ENCODE peak calls at places on chromosomes 12 and 14, in nine cellular contexts. One of them, this sample, is unnamed.

GRCh38 chr14:70716483-70716882 is 74.8 kb downstream of the TTC9 start:
- DNase-seq in neural progenitor cell: no peak
- DNase-seq in effector CD4-positive, alpha-beta T cell: no peak
- DNase-seq in SHP77: no peak
- DNase-seq in NCI-H774: no peak
- DNase-seq in NCI-H2081: no peak
- DNase-seq in substantia nigra: no peak
- DNase-seq in activated T-helper 1 cell treated with anti-CD3 and anti-CD28 coated beads, Interleukin-12 subunit alpha, Interleukin-12 subunit beta, Interleukin-2, Interleukin-4 antibody, amounts not matched to agents 30 ng/mL and 10 ng/mL and 1 ng/mL, durations not matched to agents 14 hours and 24 hours and 36 hours: no peak
- DNase-seq in HEK293T: no peak
- DNase-seq in this sample: no peak

GRCh38 chr12:27109339-27110023 is 27.1 kb upstream of the C12orf71 start:
- DNase-seq in neural progenitor cell: no peak
- DNase-seq in effector CD4-positive, alpha-beta T cell: no peak
- DNase-seq in SHP77: no peak
- DNase-seq in NCI-H774: no peak
- DNase-seq in NCI-H2081: no peak
- DNase-seq in substantia nigra: no peak
- DNase-seq in activated T-helper 1 cell treated with anti-CD3 and anti-CD28 coated beads, Interleukin-12 subunit alpha, Interleukin-12 subunit beta, Interleukin-2, Interleukin-4 antibody, amounts not matched to agents 30 ng/mL and 10 ng/mL and 1 ng/mL, durations not matched to agents 14 hours and 24 hours and 36 hours: no peak
- DNase-seq in HEK293T: no peak
- DNase-seq in this sample: no peak

GRCh38 chr12:104529130-104529874 is 72.6 kb downstream of the CHST11 start:
- DNase-seq in neural progenitor cell: no peak
- DNase-seq in effector CD4-positive, alpha-beta T cell: no peak
- DNase-seq in SHP77: no peak
- DNase-seq in NCI-H774: no peak
- DNase-seq in NCI-H2081: no peak
- DNase-seq in substantia nigra: no peak
- DNase-seq in activated T-helper 1 cell treated with anti-CD3 and anti-CD28 coated beads, Interleukin-12 subunit alpha, Interleukin-12 subunit beta, Interleukin-2, Interleukin-4 antibody, amounts not matched to agents 30 ng/mL and 10 ng/mL and 1 ng/mL, durations not matched to agents 14 hours and 24 hours and 36 hours: no peak
- DNase-seq in HEK293T: no peak
- DNase-seq in this sample: no peak

GRCh38 chr12:10753066-10753465 is 29.9 kb upstream of the YBX3 start:
- DNase-seq in neural progenitor cell: no peak
- DNase-seq in effector CD4-positive, alpha-beta T cell: no peak
- DNase-seq in SHP77: no peak
- DNase-seq in NCI-H774: no peak
- DNase-seq in NCI-H2081: no peak
- DNase-seq in substantia nigra: no peak
- DNase-seq in activated T-helper 1 cell treated with anti-CD3 and anti-CD28 coated beads, Interleukin-12 subunit alpha, Interleukin-12 subunit beta, Interleukin-2, Interleukin-4 antibody, amounts not matched to agents 30 ng/mL and 10 ng/mL and 1 ng/mL, durations not matched to agents 14 hours and 24 hours and 36 hours: no peak
- DNase-seq in HEK293T: no peak
- DNase-seq in this sample: no peak

GRCh38 chr12:108289342-108290131 is 49.6 kb downstream of the CMKLR1 start:
- DNase-seq in neural progenitor cell: no peak
- DNase-seq in effector CD4-positive, alpha-beta T cell: no peak
- DNase-seq in SHP77: no peak
- DNase-seq in NCI-H774: no peak
- DNase-seq in NCI-H2081: no peak
- DNase-seq in substantia nigra: peak; percentile 46
- DNase-seq in activated T-helper 1 cell treated with anti-CD3 and anti-CD28 coated beads, Interleukin-12 subunit alpha, Interleukin-12 subunit beta, Interleukin-2, Interleukin-4 antibody, amounts not matched to agents 30 ng/mL and 10 ng/mL and 1 ng/mL, durations not matched to agents 14 hours and 24 hours and 36 hours: no peak
- DNase-seq in HEK293T: no peak
- DNase-seq in this sample: no peak

GRCh38 chr12:24081092-24081529 is 131.6 kb upstream of the SOX5 start:
- DNase-seq in neural progenitor cell: peak; percentile 9
- DNase-seq in effector CD4-positive, alpha-beta T cell: no peak
- DNase-seq in SHP77: no peak
- DNase-seq in NCI-H774: no peak
- DNase-seq in NCI-H2081: no peak
- DNase-seq in substantia nigra: no peak
- DNase-seq in activated T-helper 1 cell treated with anti-CD3 and anti-CD28 coated beads, Interleukin-12 subunit alpha, Interleukin-12 subunit beta, Interleukin-2, Interleukin-4 antibody, amounts not matched to agents 30 ng/mL and 10 ng/mL and 1 ng/mL, durations not matched to agents 14 hours and 24 hours and 36 hours: no peak
- DNase-seq in HEK293T: no peak
- DNase-seq in this sample: no peak

GRCh38 chr12:34598352-34598827 is 576.1 kb downstream of the ALG10 start:
- DNase-seq in neural progenitor cell: no peak
- DNase-seq in effector CD4-positive, alpha-beta T cell: no peak
- DNase-seq in SHP77: no peak
- DNase-seq in NCI-H774: no peak
- DNase-seq in NCI-H2081: no peak
- DNase-seq in substantia nigra: no peak
- DNase-seq in activated T-helper 1 cell treated with anti-CD3 and anti-CD28 coated beads, Interleukin-12 subunit alpha, Interleukin-12 subunit beta, Interleukin-2, Interleukin-4 antibody, amounts not matched to agents 30 ng/mL and 10 ng/mL and 1 ng/mL, durations not matched to agents 14 hours and 24 hours and 36 hours: no peak
- DNase-seq in HEK293T: no peak
- DNase-seq in this sample: no peak

GRCh38 chr12:26149963-26150362 is 25.1 kb upstream of the BHLHE41 start:
- DNase-seq in neural progenitor cell: no peak
- DNase-seq in effector CD4-positive, alpha-beta T cell: no peak
- DNase-seq in SHP77: no peak
- DNase-seq in NCI-H774: no peak
- DNase-seq in NCI-H2081: no peak
- DNase-seq in substantia nigra: no peak
- DNase-seq in activated T-helper 1 cell treated with anti-CD3 and anti-CD28 coated beads, Interleukin-12 subunit alpha, Interleukin-12 subunit beta, Interleukin-2, Interleukin-4 antibody, amounts not matched to agents 30 ng/mL and 10 ng/mL and 1 ng/mL, durations not matched to agents 14 hours and 24 hours and 36 hours: no peak
- DNase-seq in HEK293T: no peak
- DNase-seq in this sample: no peak

GRCh38 chr14:54652890-54653201 is 85.9 kb downstream of the SAMD4A start:
- DNase-seq in neural progenitor cell: no peak
- DNase-seq in effector CD4-positive, alpha-beta T cell: no peak
- DNase-seq in SHP77: no peak
- DNase-seq in NCI-H774: no peak
- DNase-seq in NCI-H2081: no peak
- DNase-seq in substantia nigra: no peak
- DNase-seq in activated T-helper 1 cell treated with anti-CD3 and anti-CD28 coated beads, Interleukin-12 subunit alpha, Interleukin-12 subunit beta, Interleukin-2, Interleukin-4 antibody, amounts not matched to agents 30 ng/mL and 10 ng/mL and 1 ng/mL, durations not matched to agents 14 hours and 24 hours and 36 hours: no peak
- DNase-seq in HEK293T: no peak
- DNase-seq in this sample: no peak

GRCh38 chr12:58732894-58733293 is 187.4 kb downstream of the LRIG3 start:
- DNase-seq in neural progenitor cell: no peak
- DNase-seq in effector CD4-positive, alpha-beta T cell: no peak
- DNase-seq in SHP77: no peak
- DNase-seq in NCI-H774: no peak
- DNase-seq in NCI-H2081: no peak
- DNase-seq in substantia nigra: no peak
- DNase-seq in activated T-helper 1 cell treated with anti-CD3 and anti-CD28 coated beads, Interleukin-12 subunit alpha, Interleukin-12 subunit beta, Interleukin-2, Interleukin-4 antibody, amounts not matched to agents 30 ng/mL and 10 ng/mL and 1 ng/mL, durations not matched to agents 14 hours and 24 hours and 36 hours: no peak
- DNase-seq in HEK293T: no peak
- DNase-seq in this sample: no peak

GRCh38 chr14:31834616-31835015 is 242.5 kb upstream of the ARHGAP5 start:
- DNase-seq in neural progenitor cell: no peak
- DNase-seq in effector CD4-positive, alpha-beta T cell: no peak
- DNase-seq in SHP77: peak; percentile 41
- DNase-seq in NCI-H774: no peak
- DNase-seq in NCI-H2081: peak; percentile 36
- DNase-seq in substantia nigra: no peak
- DNase-seq in activated T-helper 1 cell treated with anti-CD3 and anti-CD28 coated beads, Interleukin-12 subunit alpha, Interleukin-12 subunit beta, Interleukin-2, Interleukin-4 antibody, amounts not matched to agents 30 ng/mL and 10 ng/mL and 1 ng/mL, durations not matched to agents 14 hours and 24 hours and 36 hours: no peak
- DNase-seq in HEK293T: no peak
- DNase-seq in this sample: no peak

GRCh38 chr14:32404784-32405573 is 75.9 kb downstream of the AKAP6 start:
- DNase-seq in neural progenitor cell: no peak
- DNase-seq in effector CD4-positive, alpha-beta T cell: no peak
- DNase-seq in SHP77: no peak
- DNase-seq in NCI-H774: no peak
- DNase-seq in NCI-H2081: no peak
- DNase-seq in substantia nigra: no peak
- DNase-seq in activated T-helper 1 cell treated with anti-CD3 and anti-CD28 coated beads, Interleukin-12 subunit alpha, Interleukin-12 subunit beta, Interleukin-2, Interleukin-4 antibody, amounts not matched to agents 30 ng/mL and 10 ng/mL and 1 ng/mL, durations not matched to agents 14 hours and 24 hours and 36 hours: no peak
- DNase-seq in HEK293T: no peak
- DNase-seq in this sample: no peak

GRCh38 chr12:15535287-15535895 is 213.1 kb downstream of the PTPRO start:
- DNase-seq in neural progenitor cell: no peak
- DNase-seq in effector CD4-positive, alpha-beta T cell: no peak
- DNase-seq in SHP77: no peak
- DNase-seq in NCI-H774: no peak
- DNase-seq in NCI-H2081: no peak
- DNase-seq in substantia nigra: no peak
- DNase-seq in activated T-helper 1 cell treated with anti-CD3 and anti-CD28 coated beads, Interleukin-12 subunit alpha, Interleukin-12 subunit beta, Interleukin-2, Interleukin-4 antibody, amounts not matched to agents 30 ng/mL and 10 ng/mL and 1 ng/mL, durations not matched to agents 14 hours and 24 hours and 36 hours: no peak
- DNase-seq in HEK293T: no peak
- DNase-seq in this sample: no peak

GRCh38 chr12:26317942-26318565 is 122.7 kb downstream of the SSPN start:
- DNase-seq in neural progenitor cell: no peak
- DNase-seq in effector CD4-positive, alpha-beta T cell: no peak
- DNase-seq in SHP77: no peak
- DNase-seq in NCI-H774: no peak
- DNase-seq in NCI-H2081: no peak
- DNase-seq in substantia nigra: no peak
- DNase-seq in activated T-helper 1 cell treated with anti-CD3 and anti-CD28 coated beads, Interleukin-12 subunit alpha, Interleukin-12 subunit beta, Interleukin-2, Interleukin-4 antibody, amounts not matched to agents 30 ng/mL and 10 ng/mL and 1 ng/mL, durations not matched to agents 14 hours and 24 hours and 36 hours: no peak
- DNase-seq in HEK293T: no peak
- DNase-seq in this sample: no peak

GRCh38 chr12:126879820-126880219 is 1387.2 kb upstream of the TMEM132C start:
- DNase-seq in neural progenitor cell: no peak
- DNase-seq in effector CD4-positive, alpha-beta T cell: no peak
- DNase-seq in SHP77: no peak
- DNase-seq in NCI-H774: no peak
- DNase-seq in NCI-H2081: no peak
- DNase-seq in substantia nigra: no peak
- DNase-seq in activated T-helper 1 cell treated with anti-CD3 and anti-CD28 coated beads, Interleukin-12 subunit alpha, Interleukin-12 subunit beta, Interleukin-2, Interleukin-4 antibody, amounts not matched to agents 30 ng/mL and 10 ng/mL and 1 ng/mL, durations not matched to agents 14 hours and 24 hours and 36 hours: no peak
- DNase-seq in HEK293T: no peak
- DNase-seq in this sample: no peak

GRCh38 chr12:91813701-91814100 is 331.9 kb downstream of the BTG1 start:
- DNase-seq in neural progenitor cell: no peak
- DNase-seq in effector CD4-positive, alpha-beta T cell: no peak
- DNase-seq in SHP77: no peak
- DNase-seq in NCI-H774: no peak
- DNase-seq in NCI-H2081: no peak
- DNase-seq in substantia nigra: no peak
- DNase-seq in activated T-helper 1 cell treated with anti-CD3 and anti-CD28 coated beads, Interleukin-12 subunit alpha, Interleukin-12 subunit beta, Interleukin-2, Interleukin-4 antibody, amounts not matched to agents 30 ng/mL and 10 ng/mL and 1 ng/mL, durations not matched to agents 14 hours and 24 hours and 36 hours: no peak
- DNase-seq in HEK293T: no peak
- DNase-seq in this sample: no peak

GRCh38 chr14:99829450-99829849 is 36.2 kb downstream of the EML1 start:
- DNase-seq in neural progenitor cell: no peak
- DNase-seq in effector CD4-positive, alpha-beta T cell: no peak
- DNase-seq in SHP77: no peak
- DNase-seq in NCI-H774: no peak
- DNase-seq in NCI-H2081: no peak
- DNase-seq in substantia nigra: no peak
- DNase-seq in activated T-helper 1 cell treated with anti-CD3 and anti-CD28 coated beads, Interleukin-12 subunit alpha, Interleukin-12 subunit beta, Interleukin-2, Interleukin-4 antibody, amounts not matched to agents 30 ng/mL and 10 ng/mL and 1 ng/mL, durations not matched to agents 14 hours and 24 hours and 36 hours: no peak
- DNase-seq in HEK293T: no peak
- DNase-seq in this sample: no peak

GRCh38 chr12:88472248-88472647 is 108.0 kb downstream of the KITLG start:
- DNase-seq in neural progenitor cell: no peak
- DNase-seq in effector CD4-positive, alpha-beta T cell: no peak
- DNase-seq in SHP77: no peak
- DNase-seq in NCI-H774: no peak
- DNase-seq in NCI-H2081: no peak
- DNase-seq in substantia nigra: no peak
- DNase-seq in activated T-helper 1 cell treated with anti-CD3 and anti-CD28 coated beads, Interleukin-12 subunit alpha, Interleukin-12 subunit beta, Interleukin-2, Interleukin-4 antibody, amounts not matched to agents 30 ng/mL and 10 ng/mL and 1 ng/mL, durations not matched to agents 14 hours and 24 hours and 36 hours: no peak
- DNase-seq in HEK293T: no peak
- DNase-seq in this sample: no peak

GRCh38 chr14:69262516-69262915 is 2.6 kb downstream of the GALNT16 start:
- DNase-seq in neural progenitor cell: peak; percentile 60
- DNase-seq in effector CD4-positive, alpha-beta T cell: no peak
- DNase-seq in SHP77: no peak
- DNase-seq in NCI-H774: no peak
- DNase-seq in NCI-H2081: no peak
- DNase-seq in substantia nigra: no peak
- DNase-seq in activated T-helper 1 cell treated with anti-CD3 and anti-CD28 coated beads, Interleukin-12 subunit alpha, Interleukin-12 subunit beta, Interleukin-2, Interleukin-4 antibody, amounts not matched to agents 30 ng/mL and 10 ng/mL and 1 ng/mL, durations not matched to agents 14 hours and 24 hours and 36 hours: no peak
- DNase-seq in HEK293T: no peak
- DNase-seq in this sample: no peak

GRCh38 chr12:10130042-10130441 is at the start of gene CLEC7A:
- DNase-seq in neural progenitor cell: no peak
- DNase-seq in effector CD4-positive, alpha-beta T cell: no peak
- DNase-seq in SHP77: no peak
- DNase-seq in NCI-H774: no peak
- DNase-seq in NCI-H2081: no peak
- DNase-seq in substantia nigra: no peak
- DNase-seq in activated T-helper 1 cell treated with anti-CD3 and anti-CD28 coated beads, Interleukin-12 subunit alpha, Interleukin-12 subunit beta, Interleukin-2, Interleukin-4 antibody, amounts not matched to agents 30 ng/mL and 10 ng/mL and 1 ng/mL, durations not matched to agents 14 hours and 24 hours and 36 hours: no peak
- DNase-seq in HEK293T: no peak
- DNase-seq in this sample: no peak

GRCh38 chr14:65304963-65305362 is 107.6 kb upstream of the FUT8 start:
- DNase-seq in neural progenitor cell: no peak
- DNase-seq in effector CD4-positive, alpha-beta T cell: no peak
- DNase-seq in SHP77: no peak
- DNase-seq in NCI-H774: no peak
- DNase-seq in NCI-H2081: no peak
- DNase-seq in substantia nigra: no peak
- DNase-seq in activated T-helper 1 cell treated with anti-CD3 and anti-CD28 coated beads, Interleukin-12 subunit alpha, Interleukin-12 subunit beta, Interleukin-2, Interleukin-4 antibody, amounts not matched to agents 30 ng/mL and 10 ng/mL and 1 ng/mL, durations not matched to agents 14 hours and 24 hours and 36 hours: no peak
- DNase-seq in HEK293T: no peak
- DNase-seq in this sample: no peak

GRCh38 chr12:114275937-114276785 is 129.8 kb downstream of the TBX5 start:
- DNase-seq in neural progenitor cell: no peak
- DNase-seq in effector CD4-positive, alpha-beta T cell: no peak
- DNase-seq in SHP77: no peak
- DNase-seq in NCI-H774: no peak
- DNase-seq in NCI-H2081: no peak
- DNase-seq in substantia nigra: no peak
- DNase-seq in activated T-helper 1 cell treated with anti-CD3 and anti-CD28 coated beads, Interleukin-12 subunit alpha, Interleukin-12 subunit beta, Interleukin-2, Interleukin-4 antibody, amounts not matched to agents 30 ng/mL and 10 ng/mL and 1 ng/mL, durations not matched to agents 14 hours and 24 hours and 36 hours: no peak
- DNase-seq in HEK293T: no peak
- DNase-seq in this sample: no peak

GRCh38 chr14:68628605-68629310 is 164.1 kb downstream of the ZFP36L1 start:
- DNase-seq in neural progenitor cell: peak; percentile 30
- DNase-seq in effector CD4-positive, alpha-beta T cell: no peak
- DNase-seq in SHP77: no peak
- DNase-seq in NCI-H774: no peak
- DNase-seq in NCI-H2081: no peak
- DNase-seq in substantia nigra: no peak
- DNase-seq in activated T-helper 1 cell treated with anti-CD3 and anti-CD28 coated beads, Interleukin-12 subunit alpha, Interleukin-12 subunit beta, Interleukin-2, Interleukin-4 antibody, amounts not matched to agents 30 ng/mL and 10 ng/mL and 1 ng/mL, durations not matched to agents 14 hours and 24 hours and 36 hours: no peak
- DNase-seq in HEK293T: no peak
- DNase-seq in this sample: no peak

GRCh38 chr12:45762185-45763110 is 32.9 kb downstream of the ARID2 start:
- DNase-seq in neural progenitor cell: no peak
- DNase-seq in effector CD4-positive, alpha-beta T cell: no peak
- DNase-seq in SHP77: no peak
- DNase-seq in NCI-H774: peak; percentile 33
- DNase-seq in NCI-H2081: peak; percentile 45
- DNase-seq in substantia nigra: no peak
- DNase-seq in activated T-helper 1 cell treated with anti-CD3 and anti-CD28 coated beads, Interleukin-12 subunit alpha, Interleukin-12 subunit beta, Interleukin-2, Interleukin-4 antibody, amounts not matched to agents 30 ng/mL and 10 ng/mL and 1 ng/mL, durations not matched to agents 14 hours and 24 hours and 36 hours: no peak
- DNase-seq in HEK293T: peak; percentile 30
- DNase-seq in this sample: no peak

GRCh38 chr12:114384746-114385145 is 21.2 kb downstream of the TBX5 start:
- DNase-seq in neural progenitor cell: no peak
- DNase-seq in effector CD4-positive, alpha-beta T cell: no peak
- DNase-seq in SHP77: no peak
- DNase-seq in NCI-H774: no peak
- DNase-seq in NCI-H2081: no peak
- DNase-seq in substantia nigra: no peak
- DNase-seq in activated T-helper 1 cell treated with anti-CD3 and anti-CD28 coated beads, Interleukin-12 subunit alpha, Interleukin-12 subunit beta, Interleukin-2, Interleukin-4 antibody, amounts not matched to agents 30 ng/mL and 10 ng/mL and 1 ng/mL, durations not matched to agents 14 hours and 24 hours and 36 hours: no peak
- DNase-seq in HEK293T: no peak
- DNase-seq in this sample: no peak